ENCODE peak calls at places on chromosomes 13 and 19, in ten cellular contexts. D, M, Y, A, J, X, B, Q, V and E are unnamed samples.
A peak's percentile ranks its signal among the peaks of the same experiment; 100 is the strongest.

GRCh38 chr13:98508280-98509074 is 68.4 kb downstream of the STK24 start:
- DNase-seq in D (no peak), Y (no peak), Q (no peak), A (peak; percentile 86), X (no peak), J (no peak), M (no peak), V (no peak), B (no peak), E (no peak)

GRCh38 chr19:5903502-5904301 is at the start of gene NDUFA11:
- DNase-seq in A (no peak), Q (peak; percentile 92), J (peak; percentile 96), D (peak; percentile 98), X (peak; percentile 99), Y (no peak), M (peak; percentile 99), V (peak; percentile 98), B (peak; percentile 94), E (peak; percentile 100)

GRCh38 chr19:48632692-48633147 is 4.5 kb downstream of the DBP start:
- DNase-seq in J (no peak), Q (no peak), A (no peak), X (peak; percentile 41), Y (no peak), M (no peak), D (peak; percentile 39), V (no peak), B (no peak), E (no peak)

GRCh38 chr19:30688696-30689095 is 316.5 kb downstream of the ZNF536 start:
- DNase-seq in Y (no peak), V (no peak), B (no peak), M (no peak), D (no peak), Q (no peak), A (no peak), J (no peak), X (no peak), E (peak; percentile 55)

GRCh38 chr19:1944916-1945561 is 4.1 kb downstream of the CSNK1G2 start:
- DNase-seq in Q (no peak), Y (no peak), D (no peak), B (no peak), J (no peak), V (no peak), X (no peak), M (no peak), A (no peak), E (no peak)

GRCh38 chr19:1074512-1075283 is 7.7 kb downstream of the ARHGAP45 start:
- DNase-seq in Y (no peak), B (peak; percentile 86), Q (peak; percentile 78), D (no peak), X (peak; percentile 88), A (no peak), J (peak; percentile 97), V (peak; percentile 86), M (peak; percentile 27), E (peak; percentile 87)

GRCh38 chr13:45602183-45602582 is 13.4 kb downstream of the ERICH6B start:
- DNase-seq in M (no peak), B (no peak), D (no peak), Y (no peak), V (no peak), A (no peak), J (no peak), X (no peak), Q (no peak), E (no peak)

GRCh38 chr19:19039901-19040300 is 6.5 kb downstream of the ARMC6 start:
- DNase-seq in A (no peak), M (no peak), J (peak; percentile 49), D (no peak), Y (no peak), X (no peak), Q (no peak), V (no peak), B (no peak), E (no peak)

GRCh38 chr19:29694669-29695627 is 20.1 kb downstream of the C19orf12 start:
- DNase-seq in A (peak; percentile 57), B (no peak), V (peak; percentile 85), X (peak; percentile 86), J (peak; percentile 77), D (peak; percentile 92), Q (no peak), M (peak; percentile 68), Y (peak; percentile 72), E (peak; percentile 95)

GRCh38 chr13:39956036-39956435 is 300.6 kb downstream of the COG6 start:
- DNase-seq in V (no peak), B (no peak), A (no peak), J (no peak), X (no peak), D (no peak), M (no peak), Q (no peak), Y (no peak), E (no peak)

GRCh38 chr19:46288896-46289588 is 7.8 kb upstream of the HIF3A start:
- DNase-seq in M (no peak), V (no peak), X (peak; percentile 42), Q (no peak), D (no peak), Y (peak; percentile 36), B (no peak), A (peak; percentile 57), J (no peak), E (peak; percentile 78)

GRCh38 chr13:103033999-103034398 is 32.2 kb downstream of the SLC10A2 start:
- DNase-seq in B (no peak), Y (no peak), X (no peak), A (no peak), M (no peak), J (no peak), Q (no peak), V (no peak), D (no peak), E (no peak)

GRCh38 chr13:77478645-77478997 is 56.9 kb upstream of the SCEL start:
- DNase-seq in V (no peak), D (no peak), Y (no peak), X (no peak), J (no peak), Q (no peak), A (no peak), M (no peak), B (no peak), E (no peak)

GRCh38 chr13:61086052-61086451 is 329.6 kb downstream of the PCDH20 start:
- DNase-seq in X (no peak), V (no peak), Q (no peak), A (no peak), Y (no peak), M (no peak), D (peak; percentile 8), B (no peak), J (no peak), E (no peak)

GRCh38 chr19:55319786-55320185 is 5.4 kb downstream of the TMEM150B start:
- DNase-seq in D (peak; percentile 91), A (no peak), X (peak; percentile 54), B (no peak), Y (no peak), Q (no peak), V (peak; percentile 39), J (no peak), M (no peak), E (no peak)

GRCh38 chr19:56333506-56333905 is 18.9 kb upstream of the ZSCAN5A start:
- DNase-seq in M (no peak), V (peak; percentile 60), D (no peak), Y (peak; percentile 35), Q (peak; percentile 14), B (peak; percentile 7), X (no peak), A (peak; percentile 26), J (peak; percentile 27), E (no peak)

GRCh38 chr13:49098771-49099512 is 121.2 kb upstream of the MLNR start:
- DNase-seq in J (no peak), Y (no peak), D (no peak), V (no peak), M (no peak), X (no peak), B (no peak), A (no peak), Q (no peak), E (no peak)

GRCh38 chr13:100275746-100276145 is 186.9 kb downstream of the PCCA start:
- DNase-seq in M (no peak), X (no peak), Q (no peak), A (no peak), V (no peak), J (no peak), Y (no peak), B (no peak), D (no peak), E (no peak)

GRCh38 chr13:91533354-91533753 is 134.9 kb downstream of the GPC5 start:
- DNase-seq in M (no peak), B (no peak), V (no peak), X (no peak), A (no peak), J (no peak), Y (no peak), D (no peak), Q (no peak), E (no peak)